ENCODE peak calls at places on chromosomes 3 and 15, in five cellular contexts. F is WERI-Rb-1, A is ovary, O is SK-N-SH, E is stomach. G is an unnamed sample.

GRCh38 chr3:52092891-52093290 is 36.5 kb upstream of the DUSP7 start:
- DNase-seq in F (no peak), A (no peak), O (no peak), E (no peak), G (no peak)

GRCh38 chr3:43481325-43481860 is 140.4 kb downstream of the ANO10 start:
- DNase-seq in F (no peak), A (no peak), O (no peak), E (no peak), G (no peak)

GRCh38 chr3:59540696-59541095 is 490.9 kb upstream of the CFAP20DC start:
- DNase-seq in F (no peak), A (no peak), O (no peak), E (no peak), G (no peak)

GRCh38 chr3:112378989-112379692 is 46.2 kb downstream of the CD200 start:
- DNase-seq in F (no peak), A (no peak), O (no peak), E (no peak), G (peak)

GRCh38 chr15:27835233-27835939 is 263.7 kb downstream of the OCA2 start:
- DNase-seq in F (no peak), A (no peak), O (no peak), E (no peak), G (no peak)

GRCh38 chr3:169354774-169355501 is 308.6 kb downstream of the MECOM start:
- DNase-seq in F (peak), A (no peak), O (peak), E (no peak), G (no peak)

GRCh38 chr15:89122532-89123525 is 34.6 kb downstream of the ABHD2 start:
- DNase-seq in F (no peak), A (no peak), O (no peak), E (no peak), G (peak)

GRCh38 chr3:51621091-51621892 is 49.8 kb upstream of the TEX264 start:
- DNase-seq in F (no peak), A (no peak), O (no peak), E (no peak), G (no peak)

GRCh38 chr3:143478124-143478693 is 358.6 kb downstream of the CHST2 start:
- DNase-seq in F (no peak), A (no peak), O (no peak), E (no peak), G (no peak)
- TF ChIP-seq CTCF in F (no peak), A (no peak), O (no peak), E (no peak), G (no peak)

DNA sequence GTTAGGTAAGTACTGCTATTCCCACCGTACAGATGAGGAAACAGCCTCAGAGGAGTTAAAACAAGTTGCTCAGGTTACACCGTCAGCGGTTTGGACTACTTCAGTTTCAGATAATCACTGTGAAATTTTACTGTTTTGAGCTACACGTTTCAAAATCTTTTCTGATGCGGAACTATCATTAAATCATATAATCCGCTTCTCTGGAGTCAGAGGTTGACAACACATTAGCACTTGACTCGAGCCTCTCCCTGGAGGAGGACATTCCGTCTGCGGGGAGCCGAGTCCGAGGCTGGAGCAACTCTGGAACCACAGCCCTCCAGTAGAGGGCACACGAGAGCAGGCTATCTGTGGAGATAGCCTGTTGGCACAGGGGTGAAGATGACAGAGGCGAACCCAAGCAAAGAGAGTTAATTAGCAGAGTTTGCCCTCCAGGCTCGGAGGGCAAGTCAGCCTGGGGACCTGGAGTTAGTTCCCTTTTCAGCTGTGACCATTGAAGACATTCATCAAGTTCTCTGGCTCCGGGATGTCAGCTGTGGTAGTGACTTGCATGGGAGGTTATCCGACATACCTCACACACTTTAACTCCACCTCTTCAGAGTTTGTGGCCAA is 131.2 kb downstream of the IGF1R start:
- DNase-seq in F (peak), A (peak), O (peak), E (peak), G (peak)
- H3K27ac ChIP-seq in F (no peak), A (no peak), O (no peak), E (peak), G (peak)

DNA sequence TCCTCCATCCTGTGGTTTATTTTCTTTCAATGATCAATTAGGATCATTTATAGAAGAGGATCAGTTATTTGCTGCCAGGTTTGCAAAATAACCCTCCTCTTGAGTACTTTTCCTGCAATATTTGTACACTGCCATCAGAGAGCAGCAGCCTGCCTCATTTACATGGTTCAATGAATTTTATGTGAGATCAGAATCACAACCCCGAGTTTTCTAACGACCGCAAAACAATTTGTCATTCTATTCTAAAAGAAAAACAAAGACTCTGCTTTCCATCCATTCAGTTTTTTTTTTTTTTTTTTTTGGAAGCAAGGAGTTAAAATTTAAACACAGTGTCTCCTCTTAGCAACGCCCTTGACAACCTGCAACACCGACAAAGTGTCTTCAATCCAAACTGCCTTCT is 146.9 kb downstream of the RAB11A start:
- DNase-seq in F (no peak), A (no peak), O (no peak), E (no peak), G (no peak)
- TF ChIP-seq CTCF in F (no peak), A (no peak), O (no peak), E (no peak), G (no peak)

DNA sequence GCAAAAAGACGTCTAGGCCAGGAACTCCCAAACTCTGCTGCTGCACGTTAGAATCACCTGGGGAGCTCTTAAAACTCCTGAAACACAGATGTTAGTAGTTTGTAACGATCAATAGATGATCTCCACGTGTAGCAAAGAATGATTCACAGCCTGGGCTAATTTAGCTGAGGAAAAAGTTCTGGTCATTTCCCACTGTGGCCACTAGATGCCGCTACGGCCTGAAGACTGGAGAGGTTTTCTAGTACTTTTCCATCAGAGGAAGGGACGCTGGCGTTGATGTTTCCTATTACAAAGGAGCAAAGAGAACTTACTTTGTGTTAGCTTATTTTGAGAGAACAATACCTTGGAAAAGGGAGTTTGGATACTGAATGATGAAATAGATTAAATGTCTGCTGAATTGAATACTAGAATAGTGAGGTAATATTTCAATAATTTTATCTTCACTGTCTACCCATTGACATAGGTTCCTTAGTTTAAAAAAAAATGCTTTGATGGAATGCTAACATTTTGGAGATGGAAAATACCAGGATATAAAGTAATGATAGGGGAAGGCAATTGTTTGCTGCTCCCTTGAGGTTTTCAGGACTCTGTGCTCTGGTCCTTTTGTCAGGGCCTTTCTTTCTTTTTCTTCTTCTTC is 159.1 kb downstream of the P3H2 start:
- DNase-seq in F (peak), A (peak), O (peak), E (peak), G (peak)
- H3K27ac ChIP-seq in F (no peak), A (no peak), O (no peak), E (no peak), G (no peak)